ENCODE peak calls at places on chromosomes 3 and 15, in seven cellular contexts. N is bronchial epithelial cell; Q is left ventricle myocardium inferior; V is CD8-positive, alpha-beta T cell; I is PC-9; U is psoas muscle; W is small intestine. Z is an unnamed sample. For H3K36me3, the result is how much of the 10 kb centered on the place peaks cover.

GRCh38 chr3:22399566-22399965 is 648.6 kb upstream of the ZNF385D start:
- DNase-seq in Q (no peak), V (no peak), W (no peak), U (no peak), I (no peak), N (no peak), Z (no peak)

GRCh38 chr3:104846270-104846669 is 520.4 kb upstream of the ALCAM start:
- DNase-seq in I (no peak), N (no peak), W (no peak), Q (no peak), U (no peak), V (no peak), Z (no peak)

GRCh38 chr3:157542711-157543485 is 39.7 kb upstream of the VEPH1 start:
- DNase-seq in V (no peak), N (peak), W (peak), I (peak), U (peak), Q (peak), Z (peak)

GRCh38 chr15:64617727-64618126 is 157.3 kb downstream of the ZNF609 start:
- DNase-seq in N (no peak), Q (no peak), V (no peak), U (no peak), I (no peak), W (no peak), Z (no peak)

GRCh38 chr15:40793216-40793989 is 13.5 kb upstream of the ZFYVE19 start:
- DNase-seq in V (no peak), N (peak), W (peak), Q (no peak), U (peak), I (peak), Z (no peak)

GRCh38 chr15:39213385-39213840 is 367.5 kb upstream of the THBS1 start:
- DNase-seq in V (no peak), Q (peak), N (peak), I (peak), U (no peak), W (no peak), Z (peak)

GRCh38 chr3:191415566-191415965 is 45.4 kb upstream of the PYDC2 start:
- DNase-seq in V (no peak), Q (no peak), W (no peak), N (no peak), I (no peak), U (no peak), Z (no peak)

GRCh38 chr3:112365636-112366035 is 32.7 kb downstream of the CD200 start:
- DNase-seq in W (no peak), I (no peak), V (no peak), N (peak), U (no peak), Q (no peak), Z (no peak)

GRCh38 chr3:13274874-13275332 is 145.2 kb downstream of the NUP210 start:
- DNase-seq in Q (no peak), W (no peak), N (no peak), I (no peak), U (no peak), V (no peak), Z (no peak)

GRCh38 chr3:171810278-171811058 is at the start of gene PLD1:
- DNase-seq in V (peak), I (peak), U (peak), N (peak), W (peak), Q (peak), Z (peak)

GRCh38 chr15:74808840-74809229 is 3.8 kb upstream of the LMAN1L start:
- DNase-seq in N (no peak), V (no peak), Q (no peak), I (no peak), W (no peak), U (no peak), Z (no peak)

GRCh38 chr3:194140520-194141414 is 4.8 kb downstream of the HES1 start:
- DNase-seq in V (no peak), W (peak), N (peak), Q (peak), I (peak), U (peak), Z (peak)

GRCh38 chr3:175381685-175382084 is 522.6 kb downstream of the NAALADL2 start:
- DNase-seq in V (no peak), U (no peak), Q (no peak), N (no peak), I (no peak), W (no peak), Z (no peak)

GRCh38 chr3:184371570-184372018 is 6.4 kb downstream of the THPO start:
- DNase-seq in W (peak), I (peak), V (peak), Q (peak), N (peak), U (peak), Z (peak)

GRCh38 chr15:50112488-50113186 is 6.4 kb downstream of the ATP8B4 start:
- DNase-seq in V (no peak), U (no peak), N (no peak), I (no peak), Q (no peak), W (no peak), Z (no peak)

GRCh38 chr3:23835807-23836206 is 30.1 kb downstream of the UBE2E1 start:
- DNase-seq in N (no peak), Q (no peak), U (no peak), I (no peak), V (no peak), W (no peak), Z (no peak)

GRCh38 chr15:28084547-28084946 is 14.6 kb downstream of the OCA2 start:
- DNase-seq in W (no peak), I (no peak), U (no peak), V (no peak), N (no peak), Q (no peak), Z (no peak)

GRCh38 chr3:115648559-115648958 is 25.2 kb downstream of the GAP43 start:
- DNase-seq in V (no peak), U (no peak), I (no peak), N (peak), W (no peak), Q (no peak), Z (no peak)

GRCh38 chr3:48422691-48423090 is 7.2 kb downstream of the PLXNB1 start:
- DNase-seq in U (no peak), V (no peak), I (no peak), Q (no peak), W (no peak), N (no peak), Z (no peak)

GRCh38 chr3:48420561-48420960 is 9.3 kb downstream of the PLXNB1 start:
- DNase-seq in V (no peak), Q (no peak), W (no peak), I (no peak), N (no peak), U (no peak), Z (no peak)

GRCh38 chr3:48423241-48423882 is 6.5 kb downstream of the PLXNB1 start:
- DNase-seq in I (no peak), Q (no peak), W (no peak), U (no peak), V (no peak), N (no peak), Z (no peak)

GRCh38 chr3:48423883-48424695 is 5.8 kb downstream of the PLXNB1 start:
- DNase-seq in U (no peak), N (no peak), Q (no peak), I (no peak), V (no peak), W (no peak), Z (no peak)

GRCh38 chr3:48422272-48422671 is 7.6 kb downstream of the PLXNB1 start:
- DNase-seq in N (no peak), W (no peak), I (no peak), Q (no peak), U (no peak), V (no peak), Z (no peak)
- H3K36me3 ChIP-seq in N (half or more), W (under half), I (under half), Q (under half), U (under half), V (under half), Z (under half)

GRCh38 chr3:33437556-33438283 is 2.5 kb downstream of the UBP1 start:
- DNase-seq in N (peak), Q (peak), U (no peak), I (no peak), W (peak), V (no peak), Z (peak)
- H3K4me3 ChIP-seq in N (peak), Q (peak), U (peak), I (peak), W (peak), V (peak), Z (peak)

GRCh38 chr3:39096775-39097174 is 10.7 kb downstream of the GORASP1 start:
- DNase-seq in I (no peak), Q (no peak), U (no peak), W (no peak), V (no peak), N (no peak), Z (no peak)
- H3K36me3 ChIP-seq in I (under half), Q (half or more), U (half or more), W (under half), V (half or more), N (under half), Z (half or more)

DNA sequence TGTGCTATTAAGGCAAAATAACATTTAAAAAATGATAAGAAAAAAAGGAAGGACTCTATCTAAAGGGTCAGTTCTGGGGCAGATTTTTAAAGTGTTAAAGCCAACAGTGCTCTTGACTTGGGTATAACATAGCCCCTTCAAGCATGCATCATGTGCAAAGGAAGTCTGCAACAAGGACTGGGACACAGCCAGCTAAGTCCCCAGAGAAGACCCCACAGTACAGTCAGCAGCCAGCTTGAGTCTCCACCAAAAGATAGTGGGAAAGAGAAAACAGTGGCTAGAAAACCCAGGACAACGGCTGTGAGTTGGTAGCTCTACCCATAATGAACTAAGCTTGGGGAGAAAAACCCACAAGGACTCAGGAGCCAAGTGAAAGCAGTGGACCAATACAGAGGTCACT is 86.4 kb upstream of the DCLK3 start:
- DNase-seq in N (no peak), V (no peak), I (no peak), W (no peak), U (no peak), Q (no peak), Z (no peak)
- H3K4me3 ChIP-seq in N (no peak), V (no peak), I (no peak), W (no peak), U (no peak), Q (no peak), Z (no peak)

DNA sequence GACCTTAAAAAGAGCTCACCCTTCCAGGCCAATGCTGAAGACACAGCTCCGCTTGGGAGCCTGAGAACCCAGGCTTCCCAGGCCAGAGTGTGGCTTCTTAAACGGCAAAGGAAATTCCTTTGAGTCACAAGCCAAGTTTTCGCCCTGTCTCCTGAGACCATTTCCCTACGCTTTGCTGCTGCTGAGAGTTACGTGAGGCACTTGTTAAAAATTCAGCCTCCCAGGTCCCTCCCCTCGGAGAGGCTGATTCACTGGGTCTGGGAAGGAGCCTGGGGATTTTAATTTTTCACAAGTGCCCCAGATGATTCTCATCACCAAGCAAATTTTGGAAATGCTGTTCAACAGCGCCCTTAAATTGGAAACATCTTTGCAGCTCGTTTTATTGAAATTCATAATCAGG is 25.5 kb downstream of the RLBP1 start:
- DNase-seq in Q (no peak), W (no peak), N (no peak), I (no peak), U (no peak), V (no peak), Z (no peak)
- H3K36me3 ChIP-seq in Q (half or more), W (under half), N (under half), I (under half), U (half or more), V (under half), Z (under half)

DNA sequence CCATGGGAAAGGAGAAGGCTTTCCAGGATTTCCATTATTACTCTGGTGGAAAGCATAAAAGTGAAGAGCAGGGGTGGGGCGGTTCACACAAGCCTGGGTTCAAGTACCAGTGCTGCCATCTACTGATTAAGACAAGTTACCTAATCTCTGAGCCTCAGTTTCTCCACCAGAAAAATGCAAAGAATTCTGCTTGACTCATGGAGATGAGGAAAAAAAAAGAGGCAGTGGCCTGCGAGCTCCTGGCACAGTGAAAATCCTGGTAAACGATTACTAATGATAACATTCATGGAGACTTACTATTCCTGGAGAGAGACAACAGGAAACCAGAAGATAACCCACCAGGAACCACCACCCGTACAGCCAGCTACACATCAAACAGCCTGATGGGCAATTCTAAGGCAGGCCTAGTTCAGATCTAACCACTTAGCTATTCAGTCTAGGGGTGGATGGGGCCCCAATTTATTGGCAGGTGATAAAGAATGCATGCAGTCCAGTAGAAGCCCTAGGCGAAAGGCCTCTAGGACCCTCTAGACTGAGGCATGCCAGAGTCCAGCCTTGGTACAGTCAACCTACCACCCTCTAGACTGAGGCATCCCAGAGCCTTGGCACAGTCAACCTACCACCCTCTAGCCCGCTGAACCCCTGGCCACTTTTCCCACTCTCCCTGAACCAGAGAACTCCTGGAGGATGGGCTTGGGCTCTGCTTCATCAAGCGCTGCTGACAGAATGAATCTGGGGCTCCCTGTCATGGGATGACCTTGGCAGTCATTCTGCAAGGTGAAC is 2.5 kb downstream of the AMOTL2 start:
- DNase-seq in N (no peak), U (no peak), W (no peak), Q (no peak), V (no peak), I (no peak), Z (no peak)
- H3K4me3 ChIP-seq in N (peak), U (peak), W (no peak), Q (peak), V (no peak), I (peak), Z (peak)

DNA sequence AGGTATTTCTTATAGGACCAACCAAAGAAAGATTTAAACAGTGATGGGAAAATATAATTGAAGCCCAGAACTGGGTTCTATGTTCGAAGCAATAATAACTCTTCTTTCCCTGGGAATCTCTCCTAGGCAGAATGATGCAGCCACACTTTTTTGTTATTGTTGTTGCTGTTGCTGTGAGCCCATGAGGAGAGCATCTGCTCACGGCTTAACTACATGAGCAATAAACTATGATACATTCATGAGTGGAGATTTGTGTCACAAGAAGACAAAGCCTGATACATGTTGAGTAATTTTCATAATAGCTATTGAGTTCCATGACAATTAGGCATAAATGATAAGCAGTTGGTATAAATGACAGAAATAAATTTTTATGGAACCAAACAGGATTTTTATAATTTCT is 80.5 kb downstream of the CRTC3 start:
- DNase-seq in Q (no peak), U (no peak), W (no peak), V (no peak), N (peak), I (no peak), Z (no peak)
- H3K36me3 ChIP-seq in Q (under half), U (half or more), W (under half), V (under half), N (under half), I (under half), Z (under half)